ENCODE peak calls at places on chromosomes 13 and 19, in seven cellular contexts. S is IMR-90, P is H1, L is mesendoderm, K is H9, A is neuronal stem cell, E is mesenchymal stem cell. F is an unnamed sample.
A peak's percentile ranks its signal among the peaks of the same experiment; 100 is the strongest.

GRCh38 chr19:19628499-19629134 is 597 bp upstream of the LPAR2 start:
- DNase-seq in S (peak; percentile 48), P (peak; percentile 73), L (peak; percentile 93), K (peak; percentile 95), A (peak; percentile 79), E (peak; percentile 54), F (peak; percentile 95)

GRCh38 chr19:19459099-19459498 is 53.6 kb downstream of the GATAD2A start:
- DNase-seq in S (peak; percentile 73), P (no peak), L (no peak), K (no peak), A (no peak), E (peak; percentile 86), F (no peak)

GRCh38 chr19:16025108-16026101 is 50.9 kb upstream of the TPM4 start:
- DNase-seq in S (peak; percentile 70), P (no peak), L (peak; percentile 54), K (peak; percentile 82), A (no peak), E (peak; percentile 31), F (peak; percentile 42)

GRCh38 chr13:58191754-58192153 is 560.2 kb downstream of the PCDH17 start:
- DNase-seq in S (no peak), P (no peak), L (no peak), K (no peak), A (no peak), E (no peak), F (no peak)

GRCh38 chr13:88464851-88465250 is 793.7 kb downstream of the SLITRK5 start:
- DNase-seq in S (no peak), P (no peak), L (no peak), K (no peak), A (no peak), E (no peak), F (no peak)

GRCh38 chr13:72567566-72567965 is 159.9 kb downstream of the MZT1 start:
- DNase-seq in S (no peak), P (no peak), L (no peak), K (peak; percentile 32), A (no peak), E (no peak), F (no peak)

GRCh38 chr13:38366954-38367645 is 17.4 kb downstream of the UFM1 start:
- DNase-seq in S (peak; percentile 21), P (no peak), L (no peak), K (no peak), A (no peak), E (no peak), F (no peak)

GRCh38 chr13:103272770-103273169 is 206.6 kb upstream of the SLC10A2 start:
- DNase-seq in S (peak; percentile 4), P (no peak), L (no peak), K (no peak), A (no peak), E (no peak), F (no peak)

GRCh38 chr13:97125810-97126738 is 96.1 kb upstream of the MBNL2 start:
- DNase-seq in S (peak; percentile 39), P (no peak), L (no peak), K (no peak), A (no peak), E (no peak), F (no peak)

GRCh38 chr13:99577934-99578917 is 77.0 kb downstream of the TM9SF2 start:
- DNase-seq in S (no peak), P (no peak), L (peak; percentile 29), K (no peak), A (no peak), E (peak; percentile 8), F (no peak)

GRCh38 chr19:58154287-58154678 is 3.7 kb upstream of the ZNF329 start:
- DNase-seq in S (peak; percentile 24), P (no peak), L (peak; percentile 76), K (peak; percentile 49), A (no peak), E (peak; percentile 50), F (peak; percentile 19)

GRCh38 chr13:83937579-83937978 is 55.3 kb upstream of the SLITRK1 start:
- DNase-seq in S (no peak), P (no peak), L (no peak), K (no peak), A (no peak), E (no peak), F (no peak)

GRCh38 chr13:44703371-44703770 is 127.2 kb upstream of the TSC22D1 start:
- DNase-seq in S (peak; percentile 87), P (no peak), L (no peak), K (no peak), A (no peak), E (peak; percentile 62), F (no peak)

GRCh38 chr19:48403606-48404005 is 10.1 kb downstream of the GRIN2D start:
- DNase-seq in S (peak; percentile 71), P (no peak), L (peak; percentile 91), K (peak; percentile 86), A (no peak), E (peak; percentile 76), F (no peak)

GRCh38 chr13:35720690-35721554 is 244.4 kb upstream of the MAB21L1 start:
- DNase-seq in S (peak; percentile 46), P (peak; percentile 60), L (peak; percentile 84), K (peak; percentile 80), A (peak; percentile 74), E (peak; percentile 57), F (peak; percentile 69)

GRCh38 chr13:30708541-30708940 is 26.8 kb upstream of the ALOX5AP start:
- DNase-seq in S (peak; percentile 69), P (no peak), L (no peak), K (no peak), A (no peak), E (peak; percentile 53), F (no peak)

GRCh38 chr19:15672580-15673175 is at the start of gene CYP4F12:
- DNase-seq in S (no peak), P (no peak), L (no peak), K (no peak), A (no peak), E (no peak), F (no peak)

GRCh38 chr19:39997595-39998216 is 846 bp downstream of the ZNF546 start:
- DNase-seq in S (peak; percentile 55), P (no peak), L (no peak), K (no peak), A (no peak), E (no peak), F (peak; percentile 45)

GRCh38 chr13:111314852-111315251 is 5.6 kb upstream of the TEX29 start:
- DNase-seq in S (peak; percentile 49), P (no peak), L (no peak), K (no peak), A (no peak), E (peak; percentile 26), F (no peak)

GRCh38 chr13:112963641-112964040 is 5.4 kb upstream of the MCF2L start:
- DNase-seq in S (no peak), P (no peak), L (no peak), K (no peak), A (no peak), E (no peak), F (no peak)

GRCh38 chr13:112962911-112963625 is 5.9 kb upstream of the MCF2L start:
- DNase-seq in S (no peak), P (no peak), L (no peak), K (no peak), A (no peak), E (no peak), F (no peak)

GRCh38 chr13:112961457-112962369 is 7.3 kb upstream of the MCF2L start:
- DNase-seq in S (no peak), P (no peak), L (no peak), K (no peak), A (no peak), E (no peak), F (no peak)

GRCh38 chr13:112960671-112961070 is 8.3 kb upstream of the MCF2L start:
- DNase-seq in S (no peak), P (no peak), L (no peak), K (no peak), A (no peak), E (no peak), F (no peak)

GRCh38 chr13:112962396-112962795 is 6.6 kb upstream of the MCF2L start:
- DNase-seq in S (no peak), P (no peak), L (no peak), K (no peak), A (no peak), E (no peak), F (no peak)
- H2BK5ac ChIP-seq in S (no peak overlapping the region), P (no peak overlapping the region), L (no peak overlapping the region), K (no peak overlapping the region), A (no peak overlapping the region), E (no peak overlapping the region), F (no peak overlapping the region)

GRCh38 chr19:4512070-4512469 is 6.2 kb downstream of the PLIN4 start:
- DNase-seq in S (no peak), P (no peak), L (no peak), K (no peak), A (no peak), E (no peak), F (no peak)

GRCh38 chr19:4515732-4516131 is 2.6 kb downstream of the PLIN4 start:
- DNase-seq in S (no peak), P (no peak), L (no peak), K (no peak), A (no peak), E (no peak), F (no peak)

GRCh38 chr19:4510435-4511255 is 7.6 kb downstream of the PLIN4 start:
- DNase-seq in S (no peak), P (no peak), L (no peak), K (no peak), A (no peak), E (no peak), F (no peak)

GRCh38 chr19:4511300-4512054 is 6.8 kb downstream of the PLIN4 start:
- DNase-seq in S (no peak), P (no peak), L (no peak), K (no peak), A (no peak), E (no peak), F (no peak)

GRCh38 chr19:4513248-4513647 is 5.0 kb downstream of the PLIN4 start:
- DNase-seq in S (no peak), P (no peak), L (no peak), K (no peak), A (no peak), E (no peak), F (no peak)
- H2BK5ac ChIP-seq in S (no peak overlapping the region), P (no peak overlapping the region), L (no peak overlapping the region), K (no peak overlapping the region), A (peak overlapping the region; percentile 39), E (no peak overlapping the region), F (no peak overlapping the region)

GRCh38 chr13:51894239-51894638 is 32.5 kb downstream of the CCDC70 start:
- DNase-seq in S (no peak), P (no peak), L (peak; percentile 80), K (peak; percentile 55), A (no peak), E (no peak), F (no peak)
- H2BK5ac ChIP-seq in S (no peak overlapping the region), P (no peak overlapping the region), L (no peak overlapping the region), K (no peak overlapping the region), A (no peak overlapping the region), E (no peak overlapping the region), F (no peak overlapping the region)

DNA sequence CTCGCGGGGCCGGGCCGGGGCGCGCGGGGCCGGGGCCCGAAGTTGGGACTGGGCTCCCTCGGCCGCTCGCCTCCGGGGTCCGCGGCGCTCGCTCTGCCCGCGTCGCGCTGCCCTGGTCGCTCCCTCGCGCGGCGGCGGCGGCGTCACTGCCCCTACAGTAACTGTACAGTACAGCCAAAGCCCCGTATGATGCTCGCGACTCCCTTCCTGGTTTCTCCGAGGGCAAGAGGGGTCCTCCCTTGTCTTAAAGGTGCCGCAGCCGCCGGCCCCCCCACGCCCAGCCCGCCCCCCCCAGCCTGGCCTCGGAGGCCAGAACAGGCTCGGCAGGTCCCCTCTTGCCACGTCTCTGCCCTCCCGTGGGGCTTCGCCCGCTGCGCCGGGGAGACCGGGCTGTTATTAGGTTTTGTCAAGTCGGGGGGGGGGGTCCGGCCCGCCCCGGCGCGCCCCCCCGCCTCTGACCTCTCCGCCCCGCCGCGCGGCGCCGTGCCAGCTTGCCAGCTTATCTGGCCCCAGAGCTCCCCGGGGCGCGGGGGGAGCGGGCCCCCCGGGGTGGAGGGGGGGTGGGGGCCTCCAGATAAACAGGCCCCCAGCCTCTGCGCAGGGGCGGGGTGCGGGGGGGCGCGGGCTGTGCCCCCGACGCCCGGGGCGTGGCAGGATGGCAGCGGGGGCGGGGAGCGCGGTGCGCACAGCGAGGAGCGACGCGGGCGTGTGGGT is at the start of gene ZBTB7A:
- DNase-seq in S (peak; percentile 61), P (no peak), L (peak; percentile 63), K (peak; percentile 61), A (no peak), E (peak; percentile 79), F (peak; percentile 83)
- H2BK5ac ChIP-seq in S (peak within 1 kb of the TSS; percentile 66), P (no peak within 1 kb of the TSS), L (no peak within 1 kb of the TSS), K (no peak within 1 kb of the TSS), A (no peak within 1 kb of the TSS), E (no peak within 1 kb of the TSS), F (peak within 1 kb of the TSS; percentile 88)